ENCODE peak calls at places on chromosomes 12 and 14, in seven cellular contexts. I, P, L, Y, K, U and Z are unnamed samples.

GRCh38 chr14:37251778-37252177 is 54.0 kb downstream of the MIPOL1 start:
- DNase-seq in I (no peak), P (no peak), L (no peak), Y (peak; percentile 35), K (no peak), U (no peak), Z (no peak)

GRCh38 chr12:56487448-56488040 is 417 bp downstream of the GLS2 start:
- DNase-seq in I (no peak), P (no peak), L (no peak), Y (peak; percentile 32), K (no peak), U (no peak), Z (no peak)

GRCh38 chr12:32821293-32822089 is 65.8 kb upstream of the YARS2 start:
- DNase-seq in I (no peak), P (no peak), L (no peak), Y (no peak), K (peak; percentile 51), U (no peak), Z (no peak)

GRCh38 chr14:24216345-24216699 is 456 bp upstream of the MDP1 start:
- DNase-seq in I (no peak), P (no peak), L (no peak), Y (no peak), K (no peak), U (no peak), Z (no peak)

GRCh38 chr14:96001866-96002510 is 37.2 kb upstream of the C14orf132 start:
- DNase-seq in I (no peak), P (no peak), L (no peak), Y (no peak), K (no peak), U (no peak), Z (no peak)

GRCh38 chr14:64439141-64439540 is 26.2 kb upstream of the AKAP5 start:
- DNase-seq in I (no peak), P (no peak), L (no peak), Y (no peak), K (no peak), U (no peak), Z (no peak)

GRCh38 chr12:45010051-45010450 is 40.8 kb downstream of the DBX2 start:
- DNase-seq in I (no peak), P (no peak), L (no peak), Y (no peak), K (no peak), U (no peak), Z (no peak)

GRCh38 chr12:6426882-6427671 is 17.7 kb upstream of the CD27 start:
- DNase-seq in I (no peak), P (no peak), L (no peak), Y (no peak), K (no peak), U (peak; percentile 97), Z (no peak)

DNA sequence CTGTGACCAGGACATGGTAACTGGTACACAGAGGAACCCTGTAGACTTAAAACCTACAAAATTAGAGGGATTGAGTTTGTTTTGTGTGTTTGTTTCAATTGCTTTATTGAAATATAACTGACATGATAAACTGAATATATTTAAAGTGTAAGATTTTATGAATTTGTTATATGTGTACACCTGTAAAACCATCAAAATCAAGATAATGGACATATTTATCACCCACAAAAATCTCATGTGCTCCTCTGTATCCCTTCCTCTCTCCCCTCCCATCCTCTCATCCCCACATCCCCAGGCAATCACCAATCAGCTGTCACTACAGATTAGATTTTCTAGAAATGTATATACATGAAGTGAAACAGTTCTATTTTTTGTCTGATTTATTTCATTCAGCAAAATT is 565.5 kb downstream of the NOVA1 start:
- DNase-seq in I (no peak), P (no peak), L (no peak), Y (no peak), K (no peak), U (no peak), Z (no peak)
- TF ChIP-seq JUND in I (no peak), P (no peak), L (no peak), Y (no peak), K (no peak), U (no peak), Z (no peak)

DNA sequence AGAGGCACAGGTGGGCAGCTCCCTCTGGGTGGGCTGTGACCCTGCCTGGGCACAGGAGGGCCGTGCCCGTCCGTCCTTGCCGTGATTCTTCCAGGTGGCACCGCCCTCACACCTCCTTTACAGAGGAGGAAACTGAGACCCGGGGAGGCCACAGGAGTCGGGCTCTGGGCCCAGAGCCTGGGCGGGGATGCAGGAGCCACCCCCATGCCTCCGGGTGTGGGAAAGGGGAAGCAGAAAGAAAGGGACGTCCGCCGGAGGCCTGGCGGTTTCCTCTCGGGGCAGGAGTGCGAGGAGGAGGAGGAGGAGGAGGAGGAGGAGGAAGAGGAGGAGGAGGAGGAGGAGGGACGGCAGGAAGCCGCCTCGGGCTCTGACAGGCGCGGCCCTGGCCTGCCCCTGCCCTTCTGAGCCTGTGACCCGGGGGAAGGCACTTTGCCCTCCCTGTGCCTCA is 23.0 kb downstream of the SH2B3 start:
- DNase-seq in I (no peak), P (no peak), L (no peak), Y (no peak), K (no peak), U (no peak), Z (no peak)
- TF ChIP-seq JUND in I (no peak), P (no peak), L (no peak), Y (no peak), K (no peak), U (no peak), Z (no peak)

DNA sequence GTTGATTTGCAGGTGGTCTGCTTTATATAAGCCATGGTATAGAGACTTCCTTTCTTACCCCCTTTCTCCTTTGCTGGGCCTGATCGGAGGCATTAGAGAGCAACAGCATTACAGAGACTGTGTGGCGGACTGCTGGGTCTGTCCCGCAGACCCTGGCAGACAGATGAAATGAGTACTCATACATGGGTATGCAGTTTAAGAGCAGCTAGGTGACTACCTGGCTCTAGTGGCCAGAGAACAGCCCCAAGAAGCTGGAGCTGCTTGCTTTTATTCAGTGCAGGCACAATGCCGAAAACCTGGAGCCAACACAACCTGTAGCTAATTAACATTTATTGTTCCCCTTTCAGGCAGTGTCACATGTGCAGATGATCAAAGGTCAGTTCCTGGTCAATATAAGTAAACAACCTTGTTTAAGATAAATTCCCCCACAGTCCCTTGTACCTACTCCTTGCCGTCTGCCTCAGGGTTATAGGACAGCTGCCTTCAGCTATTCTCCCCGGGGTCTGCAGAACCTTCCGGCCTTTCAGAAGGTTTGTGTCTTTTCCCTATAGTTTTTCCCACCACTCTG is 160.0 kb downstream of the TRHDE start:
- DNase-seq in I (no peak), P (no peak), L (no peak), Y (peak; percentile 3), K (no peak), U (no peak), Z (no peak)
- TF ChIP-seq JUND in I (no peak), P (no peak), L (no peak), Y (no peak), K (no peak), U (no peak), Z (no peak)

GRCh38 chr12:85759217-85759616 is 77.0 kb downstream of the RASSF9 start:
- DNase-seq in I (no peak), P (no peak), L (no peak), Y (no peak), K (no peak), U (no peak), Z (no peak)

DNA sequence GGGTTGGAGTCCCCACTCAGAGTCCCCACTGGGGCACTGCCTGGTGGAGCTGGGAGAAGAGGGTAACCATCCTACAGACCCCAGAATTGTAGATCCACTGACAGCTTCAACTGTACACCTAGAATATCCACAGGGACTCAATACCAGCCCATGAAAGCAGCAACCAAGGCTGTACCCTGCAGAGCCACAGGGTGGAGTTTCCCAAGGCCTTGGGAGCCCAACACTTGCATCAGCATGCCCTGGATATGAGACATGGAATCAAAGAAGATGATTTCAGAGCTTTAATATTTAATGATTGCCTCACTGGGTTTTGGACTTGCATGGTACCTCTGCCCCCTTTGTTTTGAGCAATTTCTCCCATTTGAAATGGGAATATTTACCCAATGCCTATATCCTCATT is 80.4 kb downstream of the RASSF9 start:
- DNase-seq in I (no peak), P (no peak), L (no peak), Y (no peak), K (no peak), U (no peak), Z (no peak)
- TF ChIP-seq JUND in I (no peak), P (no peak), L (no peak), Y (no peak), K (no peak), U (no peak), Z (no peak)

DNA sequence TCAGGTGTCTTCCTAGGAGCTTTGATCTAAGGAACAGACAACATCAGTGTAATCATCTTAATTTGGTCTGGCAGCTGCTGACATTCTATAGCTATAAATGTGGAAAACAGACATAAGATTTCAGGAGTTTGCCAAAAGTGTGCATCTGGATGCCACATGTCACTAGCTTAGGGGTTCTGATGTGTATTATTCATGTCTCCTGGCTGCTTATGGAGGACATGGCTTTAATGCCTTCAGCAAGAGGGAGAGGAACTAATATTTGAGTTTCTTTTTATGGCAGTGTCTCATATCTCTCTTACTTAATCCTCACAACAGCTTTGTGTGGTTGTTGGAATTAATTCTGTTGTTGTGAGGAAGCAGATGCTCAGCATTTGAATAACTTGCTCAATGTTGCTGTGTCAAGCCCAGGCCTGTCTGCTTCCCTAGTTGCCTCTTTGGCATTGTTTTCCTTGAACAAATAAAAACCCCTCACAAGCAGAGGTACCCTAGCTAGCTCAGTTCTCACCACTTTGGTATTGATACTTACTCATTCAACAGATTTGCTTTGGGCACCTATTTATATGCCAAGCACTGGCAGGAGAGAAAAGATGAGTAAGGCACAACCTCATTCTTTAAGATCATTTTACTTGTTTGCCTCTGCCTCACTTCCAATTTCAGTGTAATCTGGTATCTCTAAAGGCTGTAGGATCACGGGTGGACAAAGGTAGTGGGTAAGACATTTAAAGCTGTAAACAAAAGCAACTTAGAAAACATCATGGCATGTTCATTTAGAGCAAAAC is 39.8 kb upstream of the EID3 start:
- DNase-seq in I (no peak), P (no peak), L (no peak), Y (no peak), K (peak; percentile 75), U (no peak), Z (no peak)
- TF ChIP-seq JUND in I (no peak), P (no peak), L (no peak), Y (no peak), K (peak; percentile 50), U (no peak), Z (no peak)

GRCh38 chr12:71312767-71313375 is 126.7 kb upstream of the LGR5 start:
- DNase-seq in I (no peak), P (no peak), L (peak; percentile 23), Y (no peak), K (no peak), U (no peak), Z (no peak)
- TF ChIP-seq JUND in I (no peak), P (no peak), L (peak; percentile 23), Y (no peak), K (no peak), U (no peak), Z (no peak)

GRCh38 chr12:116495260-116495659 is 63.9 kb upstream of the MAP1LC3B2 start:
- DNase-seq in I (no peak), P (no peak), L (peak; percentile 94), Y (no peak), K (no peak), U (no peak), Z (peak; percentile 82)

GRCh38 chr12:116497051-116497529 is 62.1 kb upstream of the MAP1LC3B2 start:
- DNase-seq in I (no peak), P (no peak), L (peak; percentile 74), Y (no peak), K (no peak), U (no peak), Z (no peak)

GRCh38 chr12:116502141-116502725 is 56.9 kb upstream of the MAP1LC3B2 start:
- DNase-seq in I (no peak), P (no peak), L (no peak), Y (no peak), K (no peak), U (no peak), Z (peak; percentile 88)

GRCh38 chr12:116502989-116503496 is 56.1 kb upstream of the MAP1LC3B2 start:
- DNase-seq in I (no peak), P (no peak), L (no peak), Y (peak; percentile 63), K (no peak), U (no peak), Z (peak; percentile 99)

GRCh38 chr12:116498471-116498870 is 60.7 kb upstream of the MAP1LC3B2 start:
- DNase-seq in I (no peak), P (no peak), L (no peak), Y (no peak), K (no peak), U (no peak), Z (no peak)
- TF ChIP-seq JUND in I (no peak), P (no peak), L (no peak), Y (no peak), K (peak; percentile 49), U (no peak), Z (no peak)